ENCODE peak calls at places on chromosomes 16 and 17, in five cellular contexts. Y, T, R, A and N are unnamed samples.

GRCh38 chr16:12625068-12625467 is 178.6 kb downstream of the CPPED1 start:
- DNase-seq in Y (no peak), T (no peak), R (no peak), A (no peak), N (peak; percentile 12)

GRCh38 chr16:85767569-85767968 is 16.7 kb upstream of the C16orf74 start:
- DNase-seq in Y (no peak), T (no peak), R (no peak), A (no peak), N (no peak)

GRCh38 chr17:32342603-32343325 is 791 bp upstream of the C17orf75 start:
- DNase-seq in Y (no peak), T (no peak), R (no peak), A (no peak), N (no peak)

GRCh38 chr17:55237268-55237667 is 27.5 kb upstream of the HLF start:
- DNase-seq in Y (no peak), T (no peak), R (no peak), A (no peak), N (no peak)

GRCh38 chr17:36824678-36825091 is 112.6 kb upstream of the LHX1 start:
- DNase-seq in Y (no peak), T (no peak), R (no peak), A (no peak), N (no peak)

GRCh38 chr17:6940186-6940649 is 55.6 kb upstream of the ALOX12 start:
- DNase-seq in Y (no peak), T (no peak), R (no peak), A (no peak), N (no peak)

GRCh38 chr16:56203052-56203451 is 11.8 kb downstream of the GNAO1 start:
- DNase-seq in Y (peak; percentile 28), T (no peak), R (no peak), A (no peak), N (no peak)

GRCh38 chr17:33481652-33482051 is 188.6 kb upstream of the ASIC2 start:
- DNase-seq in Y (no peak), T (no peak), R (no peak), A (no peak), N (no peak)

GRCh38 chr17:47297661-47298400 is 25.9 kb upstream of the EFCAB13 start:
- DNase-seq in Y (no peak), T (no peak), R (no peak), A (no peak), N (no peak)

GRCh38 chr16:31105677-31106213 is 2.4 kb upstream of the BCKDK start:
- DNase-seq in Y (peak; percentile 85), T (peak; percentile 89), R (peak; percentile 97), A (peak; percentile 91), N (peak; percentile 95)

GRCh38 chr17:409308-409847 is 56.8 kb upstream of the RPH3AL start:
- DNase-seq in Y (no peak), T (no peak), R (no peak), A (no peak), N (peak; percentile 49)

GRCh38 chr17:2926019-2926650 is 129.9 kb downstream of the RAP1GAP2 start:
- DNase-seq in Y (no peak), T (no peak), R (peak; percentile 83), A (no peak), N (no peak)

GRCh38 chr16:50303041-50303604 is 36.8 kb downstream of the ADCY7 start:
- DNase-seq in Y (no peak), T (peak; percentile 7), R (no peak), A (no peak), N (no peak)

GRCh38 chr16:57089406-57089805 is 3.0 kb upstream of the CPNE2 start:
- DNase-seq in Y (no peak), T (no peak), R (no peak), A (no peak), N (no peak)

GRCh38 chr17:8466466-8466865 is 30.8 kb downstream of the NDEL1 start:
- DNase-seq in Y (no peak), T (no peak), R (peak; percentile 47), A (no peak), N (no peak)

GRCh38 chr17:45430738-45431530 is 1.7 kb downstream of the ARHGAP27 start:
- DNase-seq in Y (no peak), T (no peak), R (no peak), A (peak; percentile 75), N (no peak)

GRCh38 chr16:9434659-9435058 is 343.2 kb downstream of the HAPSTR1 start:
- DNase-seq in Y (no peak), T (no peak), R (no peak), A (no peak), N (no peak)

GRCh38 chr17:4850236-4850635 is 17.1 kb downstream of the MINK1 start:
- DNase-seq in Y (no peak), T (no peak), R (no peak), A (peak; percentile 72), N (no peak)

GRCh38 chr17:40541060-40541872 is 24.0 kb downstream of the CCR7 start:
- DNase-seq in Y (peak; percentile 71), T (no peak), R (no peak), A (no peak), N (no peak)

GRCh38 chr17:18860161-18860972 is 2.4 kb downstream of the PRPSAP2 start:
- DNase-seq in Y (no peak), T (no peak), R (no peak), A (peak; percentile 9), N (no peak)

GRCh38 chr16:88994704-88995103 is 17.7 kb upstream of the CBFA2T3 start:
- DNase-seq in Y (no peak), T (no peak), R (no peak), A (no peak), N (no peak)

GRCh38 chr17:19720210-19720475 is 3.8 kb upstream of the SLC47A2 start:
- DNase-seq in Y (no peak), T (no peak), R (no peak), A (no peak), N (peak; percentile 18)

GRCh38 chr17:51044964-51045363 is 75.7 kb downstream of the SPAG9 start:
- DNase-seq in Y (no peak), T (no peak), R (no peak), A (no peak), N (no peak)

GRCh38 chr17:51046527-51047384 is 73.9 kb downstream of the SPAG9 start:
- DNase-seq in Y (no peak), T (peak; percentile 69), R (peak; percentile 96), A (peak; percentile 38), N (no peak)

GRCh38 chr17:51050291-51051033 is 70.2 kb downstream of the SPAG9 start:
- DNase-seq in Y (no peak), T (no peak), R (no peak), A (no peak), N (no peak)

DNA sequence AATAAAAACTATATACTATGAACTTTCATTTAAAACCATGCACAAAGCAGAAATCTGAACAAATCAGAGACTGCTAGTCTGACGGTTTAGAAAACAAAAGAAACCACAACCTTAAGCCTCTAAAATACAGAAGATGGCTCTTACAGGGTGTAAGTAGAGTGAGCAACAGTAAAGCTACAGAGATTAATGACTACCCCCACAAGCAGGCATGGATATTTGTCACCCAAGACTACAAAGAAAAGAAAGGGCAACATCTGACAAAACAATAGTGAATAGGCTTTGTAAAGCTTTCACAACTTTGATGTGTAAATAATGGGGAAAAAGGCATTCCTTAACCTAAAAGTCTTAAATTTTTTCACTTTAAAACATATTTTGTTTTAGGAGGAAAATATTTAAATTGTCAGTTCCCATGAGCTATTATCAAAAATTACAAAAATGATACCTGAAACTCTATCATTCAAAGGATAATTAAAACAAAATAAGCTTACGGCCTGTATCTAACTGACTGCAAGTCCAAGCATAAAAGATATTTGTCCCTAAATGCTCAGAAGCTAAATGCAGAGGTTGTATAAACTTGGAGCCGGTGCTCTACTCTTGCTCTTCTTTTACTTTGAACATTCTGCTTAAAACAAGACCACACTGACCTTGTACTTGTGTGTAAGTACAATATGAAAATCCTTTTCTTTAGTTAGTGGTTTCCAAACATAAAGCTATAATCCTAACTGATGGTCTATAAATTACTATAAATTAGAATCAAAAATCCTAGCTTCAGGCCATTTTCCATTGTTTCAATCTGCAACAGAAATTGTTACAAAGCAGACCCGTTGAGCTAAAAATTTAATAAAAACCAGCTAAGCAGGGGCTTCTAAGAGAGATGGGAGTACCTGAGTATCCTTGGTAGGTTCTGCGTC is 74.8 kb downstream of the SPAG9 start:
- DNase-seq in Y (no peak), T (no peak), R (no peak), A (no peak), N (no peak)
- H3K4me3 ChIP-seq in Y (no peak overlapping the region), T (peak overlapping the region; percentile 48), R (no peak overlapping the region), A (no peak overlapping the region), N (no peak overlapping the region)

GRCh38 chr17:31320791-31321190 is 631 bp downstream of the EVI2A start:
- DNase-seq in Y (no peak), T (no peak), R (no peak), A (no peak), N (no peak)
- H3K27ac ChIP-seq in Y (peak overlapping the region; percentile 79), T (peak overlapping the region; percentile 20), R (no peak overlapping the region), A (peak overlapping the region; percentile 48), N (peak overlapping the region; percentile 66)

DNA sequence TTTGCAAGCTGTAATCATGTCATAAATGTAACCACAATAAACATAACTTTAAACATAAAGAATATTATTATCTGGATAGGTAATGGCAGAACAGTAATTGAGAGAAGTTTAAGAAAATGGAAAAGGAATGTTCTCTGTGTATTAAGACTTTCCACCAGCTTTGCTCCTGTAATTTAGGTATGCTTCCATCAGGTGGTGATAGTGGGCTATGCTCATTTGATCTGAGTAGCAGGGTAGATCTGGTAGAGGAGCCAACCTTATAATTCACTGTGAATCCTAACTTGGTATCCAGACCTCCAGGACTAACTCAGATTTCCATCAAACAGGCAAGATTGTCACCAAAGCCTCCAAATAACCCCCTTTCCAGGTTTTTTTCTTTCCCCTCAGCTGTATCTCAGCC is 137.9 kb upstream of the ZKSCAN2 start:
- DNase-seq in Y (no peak), T (no peak), R (no peak), A (no peak), N (no peak)
- TF ChIP-seq CTCF in Y (no peak), T (no peak), R (no peak), A (no peak), N (no peak)

GRCh38 chr17:82215095-82215971 is 2.7 kb upstream of the CCDC57 start:
- DNase-seq in Y (no peak), T (no peak), R (peak; percentile 63), A (no peak), N (peak; percentile 53)

GRCh38 chr17:82215972-82216300 is 3.3 kb upstream of the CCDC57 start:
- DNase-seq in Y (no peak), T (no peak), R (peak; percentile 58), A (no peak), N (no peak)

GRCh38 chr17:82217120-82217529 is 4.5 kb upstream of the CCDC57 start:
- DNase-seq in Y (no peak), T (no peak), R (peak; percentile 74), A (no peak), N (peak; percentile 81)

GRCh38 chr17:82217530-82218204 is 5.0 kb upstream of the CCDC57 start:
- DNase-seq in Y (no peak), T (no peak), R (peak; percentile 88), A (no peak), N (peak; percentile 78)

DNA sequence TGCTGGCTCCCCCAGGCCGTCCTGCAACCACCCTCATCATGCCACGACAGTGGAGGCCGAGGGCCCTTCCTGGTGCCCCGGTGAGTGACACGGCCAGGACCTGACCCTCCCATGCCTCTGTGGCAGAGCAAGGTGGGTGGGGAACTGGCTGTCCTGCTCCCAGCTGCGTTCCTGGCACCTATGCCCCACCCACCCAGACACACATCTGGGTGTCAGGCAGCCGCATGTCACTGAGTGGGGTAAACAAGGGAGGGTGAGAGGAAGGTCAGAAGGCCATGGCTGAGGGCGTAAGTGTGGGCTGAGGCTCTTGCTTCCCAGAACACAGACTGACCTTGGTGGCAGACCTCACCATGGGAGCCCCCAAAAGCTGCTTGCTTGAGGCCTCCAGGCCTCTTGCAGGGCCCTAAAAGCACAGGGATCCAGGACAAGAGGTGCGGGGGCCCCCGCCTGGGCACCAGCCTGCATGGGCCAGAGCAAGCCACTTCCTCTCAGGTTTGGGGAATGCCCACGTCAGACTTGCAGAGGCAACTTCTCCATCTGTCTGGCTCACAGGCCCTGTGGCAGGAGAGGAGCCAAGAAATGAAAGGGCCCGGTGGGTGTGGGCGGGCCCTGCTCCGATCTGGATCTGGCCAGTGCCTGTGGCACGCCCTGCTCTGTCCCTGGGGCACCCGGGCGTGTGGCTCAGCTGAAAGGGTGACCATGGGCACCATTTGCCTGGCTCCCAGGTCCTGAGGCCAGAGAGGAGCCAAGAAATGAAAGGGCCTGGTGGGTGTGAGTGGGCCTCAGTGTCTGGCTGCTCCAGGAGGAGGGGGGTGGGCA is 3.9 kb upstream of the CCDC57 start:
- DNase-seq in Y (peak; percentile 46), T (peak; percentile 74), R (peak; percentile 92), A (peak; percentile 85), N (peak; percentile 79)
- H3K4me3 ChIP-seq in Y (no peak overlapping the region), T (no peak overlapping the region), R (no peak overlapping the region), A (no peak overlapping the region), N (no peak overlapping the region)